ENCODE peak calls at places on chromosomes 6 and 20, in six cellular contexts. U is NCI-H1930; Q is NCI-H510A treated with DMSO at 0.1 percent for 48 hours; C is effector memory CD8-positive, alpha-beta T cell; E is stimulated activated CD8-positive, alpha-beta memory T cell treated with anti-CD3 and anti-CD28 coated beads, Interleukin-15, amount 100 ng/mL, for 24 hours; T is fibroblast of lung. D is an unnamed sample.

GRCh38 chr6:14265049-14266021 is 147.8 kb downstream of the CD83 start:
- DNase-seq in E (no peak), C (no peak), Q (no peak), U (no peak), T (no peak), D (no peak)

GRCh38 chr6:123733180-123733579 is 70.5 kb upstream of the NKAIN2 start:
- DNase-seq in U (no peak), T (no peak), C (no peak), E (no peak), Q (no peak), D (no peak)

GRCh38 chr20:19757487-19757972 is 528 bp upstream of the RIN2 start:
- DNase-seq in C (no peak), U (no peak), Q (peak; percentile 80), T (peak; percentile 74), E (no peak), D (no peak)

GRCh38 chr6:5084787-5085637 is at the start of gene PPP1R3G:
- DNase-seq in U (no peak), C (no peak), E (no peak), T (peak; percentile 70), Q (peak; percentile 10), D (no peak)

GRCh38 chr6:7726416-7727149 is 684 bp downstream of the BMP6 start:
- DNase-seq in Q (no peak), U (no peak), E (no peak), C (no peak), T (no peak), D (no peak)

GRCh38 chr6:138600726-138601125 is 101.4 kb upstream of the NHSL1 start:
- DNase-seq in C (no peak), T (peak; percentile 86), E (no peak), Q (no peak), U (no peak), D (no peak)

GRCh38 chr6:136719280-136720044 is 72.8 kb downstream of the MAP3K5 start:
- DNase-seq in Q (no peak), T (no peak), U (no peak), C (no peak), E (no peak), D (no peak)

GRCh38 chr6:108209738-108210137 is 43.9 kb downstream of the NR2E1 start:
- DNase-seq in E (no peak), Q (no peak), C (no peak), T (no peak), U (no peak), D (no peak)

GRCh38 chr20:45258669-45259068 is 4.3 kb upstream of the SLPI start:
- DNase-seq in T (no peak), C (no peak), U (no peak), Q (no peak), E (no peak), D (no peak)

GRCh38 chr6:163956571-163957407 is 542.3 kb downstream of the QKI start:
- DNase-seq in E (peak; percentile 8), Q (peak; percentile 47), T (peak; percentile 86), C (peak; percentile 30), U (peak; percentile 14), D (no peak)

GRCh38 chr20:44702776-44703175 is 12.4 kb upstream of the CCN5 start:
- DNase-seq in U (no peak), E (no peak), Q (no peak), C (no peak), T (peak; percentile 98), D (no peak)

GRCh38 chr20:62822788-62823651 is 6.2 kb downstream of the COL9A3 start:
- DNase-seq in E (no peak), Q (peak; percentile 56), C (no peak), T (no peak), U (peak; percentile 44), D (peak; percentile 74)

GRCh38 chr20:2382833-2383232 is 2.1 kb downstream of the TGM6 start:
- DNase-seq in C (no peak), Q (no peak), T (no peak), U (no peak), E (no peak), D (no peak)

GRCh38 chr20:40798066-40798465 is 109.0 kb upstream of the MAFB start:
- DNase-seq in E (no peak), T (no peak), C (no peak), U (no peak), Q (no peak), D (no peak)

D was measured in NCI-H2107.